ENCODE peak calls at places on chromosome 11, in six cellular contexts. X, L, D, M, H and U are unnamed samples.
A peak's percentile ranks its signal among the peaks of the same experiment; 100 is the strongest.

GRCh38 chr11:79081441-79082124 is 359.2 kb downstream of the TENM4 start:
- DNase-seq in D (peak; percentile 76), X (no peak), M (no peak), L (peak; percentile 34), H (no peak), U (no peak)

GRCh38 chr11:1782831-1783724 is 19.4 kb upstream of the CTSD start:
- DNase-seq in X (no peak), D (peak; percentile 52), M (no peak), H (peak; percentile 34), L (peak; percentile 96), U (no peak)

GRCh38 chr11:86790867-86791849 is 9.2 kb upstream of the PRSS23 start:
- DNase-seq in M (no peak), D (no peak), H (no peak), X (no peak), L (no peak), U (no peak)

GRCh38 chr11:57155400-57155799 is 26.4 kb upstream of the LRRC55 start:
- DNase-seq in D (no peak), H (peak; percentile 81), L (no peak), X (no peak), M (no peak), U (no peak)

GRCh38 chr11:6812391-6813005 is 13.0 kb upstream of the OR6A2 start:
- DNase-seq in X (peak; percentile 43), H (peak; percentile 76), L (peak; percentile 51), D (peak; percentile 34), M (peak; percentile 52), U (no peak)

GRCh38 chr11:72229336-72229924 is 4.9 kb downstream of the INPPL1 start:
- DNase-seq in M (no peak), L (no peak), X (no peak), H (no peak), D (no peak), U (peak; percentile 29)

GRCh38 chr11:63639195-63639832 is 25.1 kb upstream of the PLAAT3 start:
- DNase-seq in H (peak; percentile 72), L (peak; percentile 21), D (peak; percentile 27), M (no peak), X (no peak), U (no peak)

GRCh38 chr11:31865606-31866300 is 54.6 kb upstream of the PAX6 start:
- DNase-seq in D (no peak), H (no peak), M (no peak), X (no peak), L (no peak), U (no peak)

GRCh38 chr11:107818491-107818890 is 40.1 kb downstream of the SLC35F2 start:
- DNase-seq in M (no peak), D (no peak), L (no peak), X (no peak), H (no peak), U (no peak)

GRCh38 chr11:128231845-128232410 is 355.4 kb downstream of the ETS1 start:
- DNase-seq in H (peak; percentile 94), M (no peak), X (no peak), L (no peak), D (no peak), U (no peak)

GRCh38 chr11:112166561-112166960 is 611 bp upstream of the TEX12 start:
- DNase-seq in D (no peak), X (no peak), H (no peak), M (no peak), L (no peak), U (no peak)

GRCh38 chr11:64161037-64161436 is 4.9 kb downstream of the MACROD1 start:
- DNase-seq in H (no peak), D (no peak), M (no peak), X (no peak), L (no peak), U (no peak)

GRCh38 chr11:6362185-6362867 is 27.9 kb upstream of the SMPD1 start:
- DNase-seq in M (no peak), L (no peak), H (no peak), X (no peak), D (no peak), U (no peak)

GRCh38 chr11:29120329-29120695 is 896.5 kb downstream of the KCNA4 start:
- DNase-seq in M (no peak), X (no peak), H (no peak), L (no peak), D (no peak), U (no peak)

GRCh38 chr11:126341760-126342161 is 13.7 kb upstream of the ST3GAL4 start:
- DNase-seq in D (peak; percentile 71), H (no peak), X (no peak), M (no peak), L (peak; percentile 86), U (no peak)

GRCh38 chr11:20112291-20113146 is 47.8 kb downstream of the DBX1 start:
- DNase-seq in L (peak; percentile 98), X (no peak), H (peak; percentile 72), M (peak; percentile 45), D (peak; percentile 97), U (no peak)

GRCh38 chr11:73781303-73781702 is 6.4 kb upstream of the MRPL48 start:
- DNase-seq in D (no peak), X (no peak), H (no peak), L (no peak), M (no peak), U (no peak)

GRCh38 chr11:59173080-59173963 is 1.4 kb downstream of the DTX4 start:
- DNase-seq in H (peak; percentile 73), L (peak; percentile 36), X (no peak), M (peak; percentile 71), D (peak; percentile 30), U (peak; percentile 69)

GRCh38 chr11:127994736-127995135 is 592.6 kb downstream of the ETS1 start:
- DNase-seq in L (no peak), X (no peak), D (peak; percentile 69), H (peak; percentile 66), M (no peak), U (no peak)

GRCh38 chr11:126482586-126483108 is 127.2 kb downstream of the ST3GAL4 start:
- DNase-seq in L (no peak), X (no peak), D (peak; percentile 6), M (no peak), H (no peak), U (no peak)

GRCh38 chr11:103594283-103594682 is 442.2 kb upstream of the DDI1 start:
- DNase-seq in M (no peak), X (no peak), H (peak; percentile 55), L (no peak), D (no peak), U (no peak)

GRCh38 chr11:71207563-71207962 is 44.8 kb downstream of the SHANK2 start:
- DNase-seq in X (no peak), H (no peak), M (no peak), D (no peak), L (no peak), U (no peak)

GRCh38 chr11:94450061-94450460 is 43.6 kb downstream of the MRE11 start:
- DNase-seq in D (peak; percentile 36), X (no peak), H (no peak), L (no peak), M (no peak), U (no peak)

GRCh38 chr11:116180806-116181600 is 591.8 kb downstream of the BUD13 start:
- DNase-seq in M (peak; percentile 44), H (no peak), L (no peak), X (no peak), D (no peak), U (no peak)

GRCh38 chr11:106179048-106179447 is 101.6 kb downstream of the AASDHPPT start:
- DNase-seq in M (no peak), L (no peak), D (no peak), X (no peak), H (no peak), U (no peak)

GRCh38 chr11:18408558-18409242 is 3.4 kb upstream of the LDHC start:
- DNase-seq in L (peak; percentile 14), D (peak; percentile 8), H (no peak), M (no peak), X (no peak), U (no peak)
- H4K91ac ChIP-seq in L (no peak overlapping the region), D (no peak overlapping the region), H (no peak overlapping the region), M (no peak overlapping the region), X (no peak overlapping the region), U (no peak overlapping the region)

DNA sequence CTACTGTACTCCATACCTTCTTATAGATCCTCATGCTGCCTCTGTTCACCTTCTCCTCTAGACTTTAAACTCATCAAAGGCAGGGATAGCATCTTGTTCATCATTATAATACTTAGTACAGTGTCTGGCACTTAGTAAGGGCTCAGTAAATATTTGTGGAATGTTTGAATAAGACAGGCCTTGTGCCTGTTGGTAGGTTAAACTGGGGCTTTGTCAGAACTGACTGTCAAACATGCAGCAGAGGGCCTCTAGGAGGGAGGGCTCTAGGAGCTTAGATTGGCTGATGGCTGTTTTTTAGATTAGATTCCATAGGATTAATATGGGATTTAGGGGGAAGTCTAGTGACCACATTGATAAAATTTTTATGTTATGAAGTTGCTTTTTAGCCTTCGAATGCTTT is 70.8 kb downstream of the RNF169 start:
- DNase-seq in L (peak; percentile 30), X (no peak), M (no peak), H (no peak), D (peak; percentile 55), U (no peak)
- H2BK5ac ChIP-seq in L (no peak overlapping the region), X (no peak overlapping the region), M (no peak overlapping the region), H (no peak overlapping the region), D (peak overlapping the region; percentile 30), U (no peak overlapping the region)

GRCh38 chr11:24253237-24253760 is 243.6 kb upstream of the LUZP2 start:
- DNase-seq in X (no peak), H (no peak), D (peak; percentile 18), L (peak; percentile 30), M (no peak), U (no peak)

GRCh38 chr11:24249921-24250320 is 246.9 kb upstream of the LUZP2 start:
- DNase-seq in D (no peak), M (no peak), L (no peak), H (no peak), X (no peak), U (no peak)
- H4K91ac ChIP-seq in D (no peak overlapping the region), M (no peak overlapping the region), L (no peak overlapping the region), H (no peak overlapping the region), X (no peak overlapping the region), U (no peak overlapping the region)

GRCh38 chr11:110297726-110298297 is 1.4 kb upstream of the RDX start:
- DNase-seq in D (no peak), H (no peak), L (no peak), M (no peak), X (no peak), U (no peak)

GRCh38 chr11:110295487-110296225 is 758 bp downstream of the RDX start:
- DNase-seq in X (peak; percentile 55), H (peak; percentile 46), D (peak; percentile 40), M (peak; percentile 57), L (peak; percentile 68), U (no peak)

GRCh38 chr11:110296226-110297081 is at the start of gene RDX:
- DNase-seq in X (peak; percentile 83), D (peak; percentile 63), H (peak; percentile 81), L (peak; percentile 74), M (peak; percentile 89), U (peak; percentile 29)

GRCh38 chr11:110298298-110298765 is 1.9 kb upstream of the RDX start:
- DNase-seq in M (no peak), D (no peak), H (peak; percentile 88), X (no peak), L (no peak), U (no peak)

DNA sequence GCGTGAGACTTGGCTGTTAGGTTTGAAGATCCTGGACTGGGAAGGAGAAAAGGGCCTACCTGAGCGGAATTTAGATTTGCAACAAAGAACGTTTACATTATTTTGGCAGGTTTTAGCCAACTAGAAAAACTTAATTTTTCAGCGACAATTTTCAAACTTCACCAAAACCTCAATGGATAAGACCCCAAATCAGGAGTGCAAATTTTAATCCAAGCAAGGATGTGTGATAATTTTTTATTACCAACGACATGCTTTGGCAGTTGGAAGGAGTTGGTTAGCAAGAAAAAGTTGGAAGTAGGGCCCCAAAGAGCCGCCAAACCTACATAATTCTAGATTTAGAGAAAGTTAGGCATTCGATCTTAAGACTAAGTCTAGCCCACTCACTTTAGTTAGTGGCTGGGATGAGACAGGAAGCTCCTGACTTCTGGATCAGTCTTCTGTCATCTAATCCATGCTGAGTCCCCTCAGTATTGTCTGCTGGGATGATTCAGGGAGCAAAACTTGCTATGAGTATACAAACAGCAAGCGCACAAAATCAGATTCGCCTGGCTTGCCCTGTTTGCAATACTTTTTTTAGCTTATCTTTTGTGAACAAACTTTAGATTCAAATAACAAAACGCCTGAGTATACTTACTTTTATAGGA is 790 bp upstream of the RDX start:
- DNase-seq in L (peak; percentile 61), D (peak; percentile 53), H (peak; percentile 17), M (no peak), X (no peak), U (no peak)
- H2BK5ac ChIP-seq in L (peak overlapping the region; percentile 57), D (peak overlapping the region; percentile 65), H (peak overlapping the region; percentile 54), M (no peak overlapping the region), X (no peak overlapping the region), U (no peak overlapping the region)